ENCODE peak calls at places on chromosomes 4 and X, in four cellular contexts. R is posterior cingulate gyrus, C is breast epithelium, U is endodermal cell. B is an unnamed sample.

GRCh38 chr4:114378306-114378903 is 220.2 kb upstream of the UGT8 start:
- DNase-seq in U (no peak), R (no peak), C (no peak), B (peak; percentile 55)

GRCh38 chr4:83075696-83076095 is 38.8 kb downstream of the PLAC8 start:
- DNase-seq in R (no peak), U (no peak), C (no peak), B (peak; percentile 29)

GRCh38 chrX:50877310-50877709 is 33.2 kb upstream of the BMP15 start:
- DNase-seq in C (no peak), U (no peak), R (no peak), B (peak; percentile 47)

GRCh38 chr4:113008726-113009125 is 40.7 kb upstream of the ANK2 start:
- DNase-seq in C (no peak), U (no peak), R (no peak), B (no peak)

GRCh38 chrX:120664081-120664480 is 34.2 kb upstream of the C1GALT1C1 start:
- DNase-seq in U (no peak), R (no peak), C (no peak), B (peak; percentile 62)

GRCh38 chr4:122758033-122758432 is 25.5 kb downstream of the BBS12 start:
- DNase-seq in R (no peak), C (no peak), U (no peak), B (peak; percentile 51)

GRCh38 chr4:15655223-15656037 is at the start of gene FBXL5:
- DNase-seq in C (peak; percentile 68), U (peak; percentile 89), R (peak; percentile 52), B (peak; percentile 85)

GRCh38 chr4:150136036-150136435 is 57.8 kb downstream of the DCLK2 start:
- DNase-seq in R (no peak), U (no peak), C (no peak), B (no peak)

GRCh38 chrX:153381684-153382532 is 19.2 kb downstream of the PNMA6E start:
- DNase-seq in C (no peak), R (no peak), U (peak; percentile 63), B (peak; percentile 37)

GRCh38 chr4:139951051-139951450 is 202.9 kb downstream of the MAML3 start:
- DNase-seq in R (no peak), C (peak; percentile 56), U (no peak), B (peak; percentile 21)